ENCODE peak calls at places on chromosome 14, in four cellular contexts. D is HepG2, J is K562, U is GM12878. W is an unnamed sample.

GRCh38 chr14:33348510-33348909 is 409.8 kb downstream of the NPAS3 start:
- DNase-seq in D (no peak), J (no peak), U (no peak), W (no peak)

GRCh38 chr14:49240383-49240782 is 345.8 kb downstream of the RPS29 start:
- DNase-seq in D (no peak), J (no peak), U (no peak), W (no peak)

GRCh38 chr14:91059576-91060471 is 617 bp downstream of the RPS6KA5 start:
- DNase-seq in D (peak), J (peak), U (no peak), W (peak)

GRCh38 chr14:102279688-102280348 is 25.1 kb downstream of the MOK start:
- DNase-seq in D (peak), J (no peak), U (no peak), W (no peak)

GRCh38 chr14:81412779-81413178 is 12.7 kb upstream of the STON2 start:
- DNase-seq in D (no peak), J (no peak), U (no peak), W (no peak)

GRCh38 chr14:103693514-103693913 is 21.7 kb downstream of the XRCC3 start:
- DNase-seq in D (no peak), J (no peak), U (no peak), W (no peak)

GRCh38 chr14:90599748-90600507 is 203.1 kb downstream of the CALM1 start:
- DNase-seq in D (peak), J (no peak), U (no peak), W (no peak)

GRCh38 chr14:99356031-99356430 is 84.0 kb upstream of the BCL11B start:
- DNase-seq in D (no peak), J (no peak), U (no peak), W (no peak)

GRCh38 chr14:55126089-55126488 is 3.0 kb upstream of the LGALS3 start:
- DNase-seq in D (no peak), J (no peak), U (no peak), W (no peak)

GRCh38 chr14:105021656-105022275 is 883 bp upstream of the CDCA4 start:
- DNase-seq in D (peak), J (peak), U (no peak), W (no peak)

GRCh38 chr14:42703501-42703900 is 1096.8 kb downstream of the LRFN5 start:
- DNase-seq in D (no peak), J (no peak), U (no peak), W (no peak)

GRCh38 chr14:96424104-96424989 is 32.4 kb downstream of the AK7 start:
- DNase-seq in D (peak), J (peak), U (peak), W (peak)

GRCh38 chr14:97456497-97456896 is 659.3 kb downstream of the VRK1 start:
- DNase-seq in D (no peak), J (no peak), U (no peak), W (no peak)

GRCh38 chr14:99268776-99269510 is 3.1 kb downstream of the BCL11B start:
- DNase-seq in D (no peak), J (no peak), U (no peak), W (no peak)

GRCh38 chr14:24673059-24673458 is 39.1 kb upstream of the GZMB start:
- DNase-seq in D (no peak), J (no peak), U (no peak), W (no peak)

GRCh38 chr14:70808023-70808401 is 1.3 kb downstream of the MAP3K9 start:
- DNase-seq in D (peak), J (no peak), U (no peak), W (peak)

GRCh38 chr14:47039336-47039735 is 387.8 kb upstream of the RPL10L start:
- DNase-seq in D (no peak), J (no peak), U (no peak), W (no peak)

GRCh38 chr14:21589317-21589716 is 9.4 kb upstream of the OR10G3 start:
- DNase-seq in D (no peak), J (no peak), U (no peak), W (no peak)

GRCh38 chr14:91067186-91067585 is 6.7 kb upstream of the RPS6KA5 start:
- DNase-seq in D (no peak), J (no peak), U (no peak), W (no peak)

GRCh38 chr14:61581955-61582615 is 113.2 kb upstream of the HIF1A start:
- DNase-seq in D (no peak), J (no peak), U (no peak), W (no peak)

GRCh38 chr14:29529418-29529817 is 398.2 kb downstream of the PRKD1 start:
- DNase-seq in D (peak), J (peak), U (no peak), W (no peak)

GRCh38 chr14:89372156-89372555 is 44.9 kb downstream of the FOXN3 start:
- DNase-seq in D (no peak), J (no peak), U (no peak), W (no peak)

GRCh38 chr14:49863483-49864262 is 11.1 kb upstream of the NEMF start:
- DNase-seq in D (no peak), J (peak), U (no peak), W (no peak)

GRCh38 chr14:93974833-93975232 is 1.5 kb downstream of the ASB2 start:
- DNase-seq in D (no peak), J (no peak), U (no peak), W (no peak)

GRCh38 chr14:93975791-93976476 is 436 bp downstream of the ASB2 start:
- DNase-seq in D (no peak), J (no peak), U (peak), W (no peak)

GRCh38 chr14:93977790-93978581 is 1.6 kb upstream of the ASB2 start:
- DNase-seq in D (no peak), J (no peak), U (peak), W (no peak)

GRCh38 chr14:93977171-93977570 is 801 bp upstream of the ASB2 start:
- DNase-seq in D (no peak), J (no peak), U (no peak), W (no peak)

DNA sequence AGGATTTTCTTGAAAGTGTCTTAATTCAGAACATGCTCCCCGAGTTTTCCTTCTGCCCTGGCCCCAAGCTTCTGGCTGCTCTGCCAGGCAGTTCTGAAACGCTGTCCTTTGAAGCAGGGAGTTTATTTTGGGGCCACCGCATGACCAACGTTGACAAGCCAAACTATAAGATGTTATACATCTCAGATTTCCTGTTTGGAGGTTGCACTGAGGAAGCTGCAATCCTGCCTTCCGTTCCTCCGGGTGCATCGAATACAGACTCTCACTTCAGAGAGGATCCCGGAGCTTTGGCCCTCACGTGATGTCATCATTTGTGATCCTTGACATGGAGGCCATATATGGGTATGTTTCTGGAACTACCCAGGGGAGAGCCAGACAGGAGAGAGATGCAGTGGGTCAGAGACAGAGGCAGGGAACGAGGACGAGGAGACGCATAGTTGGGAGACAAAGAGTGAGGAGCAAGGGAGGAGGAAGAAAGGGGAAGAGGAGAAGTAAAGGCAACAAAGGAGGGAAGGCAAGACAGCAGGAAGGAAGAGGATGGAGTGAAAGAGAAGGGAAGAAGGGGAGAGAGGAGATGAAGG is at the start of gene ASB2:
- DNase-seq in D (no peak), J (no peak), U (no peak), W (no peak)
- TF ChIP-seq BHLHE40 in D (no peak), J (no peak), U (peak), W (no peak)

GRCh38 chr14:31880935-31881334 is 196.2 kb upstream of the ARHGAP5 start:
- DNase-seq in D (peak), J (no peak), U (no peak), W (no peak)
- TF ChIP-seq FOXK2 in D (no peak), J (no peak), U (no peak), W (no peak)

GRCh38 chr14:65001758-65002157 is 15.1 kb downstream of the FNTB start:
- DNase-seq in D (no peak), J (no peak), U (no peak), W (no peak)
- TF ChIP-seq BHLHE40 in D (no peak), J (no peak), U (no peak), W (no peak)

DNA sequence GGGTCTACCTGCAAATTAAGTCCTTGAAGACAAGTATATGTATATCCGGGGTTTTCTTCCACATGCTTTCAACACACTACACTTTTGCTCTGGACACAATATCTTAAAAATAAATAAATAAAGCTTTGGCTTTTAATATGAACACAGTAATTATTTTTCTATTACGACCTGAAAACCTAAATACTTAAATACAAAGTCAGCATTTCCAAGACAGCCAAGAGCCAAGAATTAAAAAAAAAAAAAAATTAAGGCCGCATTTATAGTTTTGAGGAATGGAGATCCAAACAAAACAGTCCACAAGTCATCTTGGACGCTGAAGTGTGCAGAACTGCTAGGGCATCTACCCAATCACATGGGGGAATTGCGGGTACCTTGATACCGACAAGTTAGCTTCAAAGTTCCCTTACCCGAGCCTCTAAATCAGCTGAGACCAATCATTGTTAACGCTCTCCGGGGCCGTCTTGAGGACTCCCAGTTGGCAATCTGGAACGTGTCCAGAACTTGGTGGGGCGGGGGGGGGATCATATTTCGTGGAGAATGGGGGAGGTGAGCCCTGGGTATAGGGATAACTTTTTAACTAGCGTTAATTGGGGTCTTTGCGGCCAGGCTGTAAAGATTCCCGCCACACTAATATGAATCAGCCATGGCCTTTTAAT is 731 bp upstream of the PCNX4 start:
- DNase-seq in D (no peak), J (peak), U (no peak), W (peak)
- TF ChIP-seq FOXK2 in D (no peak), J (no peak), U (no peak), W (no peak)

GRCh38 chr14:77157716-77158115 is 16.1 kb upstream of the ZDHHC22 start:
- DNase-seq in D (no peak), J (no peak), U (no peak), W (no peak)

GRCh38 chr14:77155083-77155482 is 13.5 kb upstream of the ZDHHC22 start:
- DNase-seq in D (no peak), J (no peak), U (no peak), W (no peak)

GRCh38 chr14:77161011-77161410 is 19.4 kb upstream of the ZDHHC22 start:
- DNase-seq in D (no peak), J (no peak), U (no peak), W (no peak)

GRCh38 chr14:77154421-77154820 is 12.8 kb upstream of the ZDHHC22 start:
- DNase-seq in D (no peak), J (no peak), U (no peak), W (no peak)

DNA sequence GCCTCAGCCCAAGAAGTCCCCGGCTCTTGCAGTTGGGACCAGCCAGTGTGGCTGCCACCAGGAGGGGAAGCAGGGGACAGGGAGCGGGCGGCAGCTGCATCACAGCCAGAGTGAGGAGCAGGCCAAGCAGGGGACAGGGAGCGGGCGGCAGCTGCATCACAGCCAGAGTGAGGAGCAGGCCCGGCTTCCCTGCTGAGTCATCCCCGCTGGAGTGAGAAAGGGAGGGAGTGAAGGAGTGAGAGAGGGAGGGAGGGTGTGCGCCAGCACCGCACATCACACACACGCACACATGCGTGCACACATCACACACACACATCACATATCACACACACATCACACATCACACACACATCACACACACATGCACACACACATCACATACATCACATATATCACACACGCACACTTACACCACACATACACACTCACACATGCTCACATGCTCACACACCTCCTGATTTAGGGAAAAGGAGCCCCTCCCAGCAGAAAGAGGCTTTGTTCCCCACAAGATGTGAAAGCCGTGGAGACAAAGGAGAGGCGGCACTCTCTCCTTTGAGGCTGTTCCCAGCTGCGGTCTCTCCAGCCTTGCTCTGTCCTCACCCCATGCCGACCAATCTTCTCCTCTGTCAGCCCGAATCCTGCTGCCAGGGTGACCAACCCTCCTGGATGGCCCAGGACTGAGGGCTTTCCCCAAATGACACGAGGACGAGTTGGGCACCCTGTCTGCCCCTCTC is 16.8 kb upstream of the ZDHHC22 start:
- DNase-seq in D (no peak), J (peak), U (no peak), W (no peak)
- TF ChIP-seq BHLHE40 in D (no peak), J (no peak), U (no peak), W (no peak)

DNA sequence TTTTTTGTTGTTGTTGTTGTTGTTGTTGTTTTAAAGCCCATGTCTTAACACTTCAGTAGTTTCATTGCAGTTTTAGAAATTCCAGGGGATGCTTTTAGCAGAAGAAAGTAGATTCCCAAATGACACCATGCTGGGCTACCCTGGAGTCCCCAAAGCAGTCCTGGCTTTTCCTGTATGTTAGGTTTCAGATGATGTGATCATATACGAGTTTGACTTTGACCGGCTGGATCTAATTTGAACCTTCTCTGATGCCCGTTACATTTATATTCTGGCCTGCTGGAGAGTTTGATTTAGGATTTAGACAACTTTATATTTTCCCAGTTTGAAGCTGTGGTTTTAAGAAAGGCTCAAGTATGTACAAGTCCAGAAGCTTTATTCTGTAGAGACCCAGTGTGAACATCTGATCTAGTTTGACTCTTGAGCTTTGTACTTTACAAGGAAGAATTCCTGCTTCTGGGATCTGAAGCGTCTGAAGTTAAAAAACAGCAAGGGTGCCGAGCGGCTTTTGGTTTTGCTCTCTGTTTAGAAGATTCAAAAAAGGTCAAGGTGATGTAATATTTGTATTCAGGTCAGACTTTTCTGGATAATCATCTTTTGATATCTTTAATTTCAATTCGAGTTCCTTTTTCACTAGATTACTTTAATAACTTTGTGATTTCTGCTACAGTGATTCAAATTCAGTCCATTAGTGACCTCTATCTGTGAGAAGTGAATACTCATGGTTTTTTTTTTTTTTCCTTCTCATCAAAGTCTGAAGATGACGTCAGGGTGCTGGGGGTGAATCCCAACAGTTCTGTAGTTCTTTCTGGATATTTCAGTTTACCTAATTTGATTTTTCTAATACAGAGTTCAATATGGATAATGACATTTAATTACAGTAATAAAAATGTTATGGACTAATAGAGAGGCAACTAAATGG is 6.2 kb downstream of the FLRT2 start:
- DNase-seq in D (peak), J (no peak), U (no peak), W (no peak)
- TF ChIP-seq FOXK2 in D (no peak), J (no peak), U (no peak), W (no peak)

GRCh38 chr14:65867333-65867732 is 454.8 kb downstream of the FUT8 start:
- DNase-seq in D (no peak), J (no peak), U (no peak), W (no peak)

GRCh38 chr14:65864993-65865392 is 452.5 kb downstream of the FUT8 start:
- DNase-seq in D (no peak), J (no peak), U (no peak), W (no peak)

GRCh38 chr14:65864549-65864948 is 452.0 kb downstream of the FUT8 start:
- DNase-seq in D (no peak), J (no peak), U (no peak), W (no peak)

GRCh38 chr14:65866422-65866821 is 453.9 kb downstream of the FUT8 start:
- DNase-seq in D (no peak), J (no peak), U (no peak), W (no peak)

GRCh38 chr14:65866906-65867305 is 454.4 kb downstream of the FUT8 start:
- DNase-seq in D (no peak), J (no peak), U (no peak), W (no peak)
- TF ChIP-seq BHLHE40 in D (no peak), J (no peak), U (no peak), W (no peak)

DNA sequence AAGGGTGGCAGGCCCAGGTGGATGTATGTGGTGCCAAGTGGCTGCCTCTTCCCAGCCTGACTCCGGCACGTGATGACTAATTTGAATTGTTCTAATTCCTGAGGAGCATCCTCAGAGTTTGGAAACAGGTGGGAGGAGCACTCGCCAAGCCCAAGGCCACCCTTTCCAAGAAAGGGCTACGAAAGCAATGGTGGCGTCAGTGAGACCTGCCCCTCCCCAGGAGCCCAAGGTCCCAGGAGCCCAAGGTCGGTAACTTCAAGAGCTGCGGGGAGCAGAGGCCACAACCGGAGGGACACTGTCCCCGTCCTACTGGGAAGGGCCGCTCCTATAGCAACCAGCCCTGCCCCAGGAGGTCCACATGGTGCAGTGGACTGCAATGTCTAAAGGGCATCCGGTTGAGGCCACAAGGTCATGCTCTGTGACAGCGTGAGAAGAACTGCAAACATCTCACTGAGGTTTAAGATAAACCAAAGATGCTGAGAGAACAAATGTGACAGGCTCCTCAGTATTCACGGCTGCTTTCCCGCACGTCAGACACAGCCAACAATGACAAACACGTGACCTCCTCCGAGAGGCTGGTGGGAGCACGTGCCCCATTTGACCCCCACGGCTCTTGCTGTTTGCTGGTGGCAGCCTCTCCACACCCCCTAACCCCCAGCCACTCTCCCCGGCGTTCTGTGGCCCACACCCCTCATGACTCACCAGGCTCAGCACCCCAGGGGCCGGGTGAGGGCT is 79.6 kb downstream of the ITPK1 start:
- DNase-seq in D (peak), J (peak), U (no peak), W (no peak)
- TF ChIP-seq FOXK2 in D (peak), J (no peak), U (no peak), W (no peak)

GRCh38 chr14:73758392-73759182 is 44.4 kb upstream of the PNMA1 start:
- DNase-seq in D (peak), J (peak), U (no peak), W (peak)

GRCh38 chr14:73757876-73758391 is 43.8 kb upstream of the PNMA1 start:
- DNase-seq in D (no peak), J (no peak), U (no peak), W (no peak)

GRCh38 chr14:73759183-73759713 is 45.1 kb upstream of the PNMA1 start:
- DNase-seq in D (no peak), J (peak), U (no peak), W (peak)

GRCh38 chr14:73755434-73756014 is 41.3 kb upstream of the PNMA1 start:
- DNase-seq in D (no peak), J (peak), U (no peak), W (no peak)

GRCh38 chr14:73757381-73757780 is 43.2 kb upstream of the PNMA1 start:
- DNase-seq in D (no peak), J (no peak), U (no peak), W (no peak)
- TF ChIP-seq BHLHE40 in D (no peak), J (no peak), U (no peak), W (no peak)